ENCODE peak calls at places on chromosomes 1 and 21, in seven cellular contexts. I is bronchial epithelial cell, Z is tibial nerve, V is mesenchymal stem cell, Q is IMR-90, W is SK-N-SH, L is left ventricle myocardium inferior. O is an unnamed sample.

GRCh38 chr1:225998560-225999226 is 450 bp downstream of the SDE2 start:
- DNase-seq in I (peak), Z (no peak), V (peak), Q (peak), W (no peak), L (no peak), O (no peak)

GRCh38 chr1:61162513-61163274 is 80.3 kb downstream of the NFIA start:
- DNase-seq in I (peak), Z (no peak), V (no peak), Q (peak), W (no peak), L (no peak), O (no peak)

GRCh38 chr1:29247874-29248273 is 11.6 kb downstream of the PTPRU start:
- DNase-seq in I (no peak), Z (no peak), V (no peak), Q (no peak), W (no peak), L (no peak), O (no peak)

GRCh38 chr1:89917353-89917752 is 77.6 kb upstream of the ZNF326 start:
- DNase-seq in I (no peak), Z (no peak), V (no peak), Q (no peak), W (no peak), L (no peak), O (no peak)

GRCh38 chr1:183137782-183138181 is 48.3 kb upstream of the LAMC2 start:
- DNase-seq in I (no peak), Z (peak), V (no peak), Q (peak), W (no peak), L (no peak), O (no peak)

GRCh38 chr1:222994506-222995229 is 148.4 kb downstream of the TLR5 start:
- DNase-seq in I (peak), Z (no peak), V (peak), Q (peak), W (no peak), L (no peak), O (no peak)

GRCh38 chr1:172321429-172321828 is 99.1 kb upstream of the C1orf105 start:
- DNase-seq in I (no peak), Z (no peak), V (peak), Q (peak), W (no peak), L (no peak), O (peak)

GRCh38 chr1:212692774-212693644 is 6.6 kb downstream of the BATF3 start:
- DNase-seq in I (peak), Z (no peak), V (no peak), Q (peak), W (no peak), L (no peak), O (no peak)

GRCh38 chr21:37582613-37583012 is 216.0 kb downstream of the DYRK1A start:
- DNase-seq in I (no peak), Z (peak), V (peak), Q (peak), W (peak), L (no peak), O (no peak)

GRCh38 chr21:21612446-21612845 is 614.2 kb downstream of the NCAM2 start:
- DNase-seq in I (peak), Z (no peak), V (peak), Q (peak), W (no peak), L (no peak), O (no peak)

GRCh38 chr1:26862781-26863676 is at the start of gene SFN:
- DNase-seq in I (peak), Z (no peak), V (no peak), Q (no peak), W (no peak), L (no peak), O (no peak)

GRCh38 chr1:2528966-2529750 is 905 bp downstream of the HES5 start:
- DNase-seq in I (no peak), Z (no peak), V (peak), Q (no peak), W (peak), L (no peak), O (no peak)

GRCh38 chr1:76463278-76463677 is 388.7 kb downstream of the ST6GALNAC3 start:
- DNase-seq in I (no peak), Z (no peak), V (no peak), Q (no peak), W (no peak), L (no peak), O (no peak)

GRCh38 chr1:150288822-150289221 is 4.8 kb upstream of the MRPS21 start:
- DNase-seq in I (no peak), Z (no peak), V (no peak), Q (no peak), W (no peak), L (no peak), O (no peak)

GRCh38 chr1:85894651-85895050 is 186.4 kb upstream of the ZNHIT6 start:
- DNase-seq in I (peak), Z (peak), V (peak), Q (peak), W (peak), L (no peak), O (no peak)

GRCh38 chr1:236913371-236914037 is 90.7 kb downstream of the MT1HL1 start:
- DNase-seq in I (peak), Z (no peak), V (no peak), Q (peak), W (no peak), L (no peak), O (no peak)

GRCh38 chr21:30425826-30426225 is at the start of gene KRTAP13-3:
- DNase-seq in I (no peak), Z (no peak), V (no peak), Q (no peak), W (no peak), L (no peak), O (no peak)

GRCh38 chr1:31769720-31770390 is 5.7 kb upstream of the ADGRB2 start:
- DNase-seq in I (no peak), Z (no peak), V (no peak), Q (no peak), W (peak), L (peak), O (no peak)

GRCh38 chr1:178122283-178122682 is 28.4 kb downstream of the RASAL2 start:
- DNase-seq in I (peak), Z (no peak), V (no peak), Q (peak), W (no peak), L (no peak), O (no peak)

GRCh38 chr1:164588388-164589341 is 29.7 kb downstream of the PBX1 start:
- DNase-seq in I (no peak), Z (peak), V (peak), Q (peak), W (peak), L (peak), O (peak)

GRCh38 chr1:241608379-241609033 is 31.7 kb downstream of the CHML start:
- DNase-seq in I (peak), Z (no peak), V (peak), Q (peak), W (no peak), L (no peak), O (no peak)

GRCh38 chr1:59687081-59687480 is 127.7 kb upstream of the HOOK1 start:
- DNase-seq in I (no peak), Z (no peak), V (no peak), Q (no peak), W (no peak), L (no peak), O (no peak)

GRCh38 chr1:107647012-107647411 is 318.0 kb downstream of the VAV3 start:
- DNase-seq in I (no peak), Z (no peak), V (no peak), Q (no peak), W (peak), L (no peak), O (no peak)

GRCh38 chr1:92080128-92080985 is at the start of gene BTBD8:
- DNase-seq in I (peak), Z (peak), V (peak), Q (peak), W (peak), L (peak), O (peak)

GRCh38 chr1:205438213-205439158 is 16.6 kb upstream of the LEMD1 start:
- DNase-seq in I (peak), Z (peak), V (peak), Q (peak), W (peak), L (peak), O (peak)

GRCh38 chr1:9537863-9538668 is 1.2 kb upstream of the SLC25A33 start:
- DNase-seq in I (peak), Z (no peak), V (no peak), Q (no peak), W (no peak), L (no peak), O (no peak)

GRCh38 chr1:1083181-1084027 is 9.3 kb upstream of the RNF223 start:
- DNase-seq in I (no peak), Z (no peak), V (no peak), Q (no peak), W (no peak), L (peak), O (no peak)

GRCh38 chr1:168407832-168408530 is 127.3 kb downstream of the TBX19 start:
- DNase-seq in I (no peak), Z (no peak), V (no peak), Q (no peak), W (no peak), L (no peak), O (no peak)

GRCh38 chr1:50430010-50430405 is 6.8 kb upstream of the DMRTA2 start:
- DNase-seq in I (peak), Z (no peak), V (no peak), Q (no peak), W (no peak), L (no peak), O (no peak)
- H3K4me3 ChIP-seq in I (peak), Z (no peak), V (peak), Q (no peak), W (peak), L (no peak), O (no peak)

GRCh38 chr1:204408074-204408507 is 3.5 kb downstream of the PPP1R15B start:
- DNase-seq in I (peak), Z (peak), V (peak), Q (peak), W (peak), L (peak), O (no peak)

GRCh38 chr1:204407314-204407971 is 4.2 kb downstream of the PPP1R15B start:
- DNase-seq in I (no peak), Z (no peak), V (peak), Q (no peak), W (no peak), L (no peak), O (no peak)

GRCh38 chr1:204406621-204407020 is 5.0 kb downstream of the PPP1R15B start:
- DNase-seq in I (no peak), Z (no peak), V (peak), Q (no peak), W (no peak), L (no peak), O (no peak)

GRCh38 chr1:204404629-204405028 is 7.0 kb downstream of the PPP1R15B start:
- DNase-seq in I (no peak), Z (no peak), V (no peak), Q (no peak), W (no peak), L (no peak), O (no peak)

GRCh38 chr1:204405988-204406387 is 5.6 kb downstream of the PPP1R15B start:
- DNase-seq in I (no peak), Z (no peak), V (peak), Q (no peak), W (no peak), L (no peak), O (no peak)
- H3K4me3 ChIP-seq in I (no peak), Z (no peak), V (peak), Q (no peak), W (peak), L (peak), O (peak)

DNA sequence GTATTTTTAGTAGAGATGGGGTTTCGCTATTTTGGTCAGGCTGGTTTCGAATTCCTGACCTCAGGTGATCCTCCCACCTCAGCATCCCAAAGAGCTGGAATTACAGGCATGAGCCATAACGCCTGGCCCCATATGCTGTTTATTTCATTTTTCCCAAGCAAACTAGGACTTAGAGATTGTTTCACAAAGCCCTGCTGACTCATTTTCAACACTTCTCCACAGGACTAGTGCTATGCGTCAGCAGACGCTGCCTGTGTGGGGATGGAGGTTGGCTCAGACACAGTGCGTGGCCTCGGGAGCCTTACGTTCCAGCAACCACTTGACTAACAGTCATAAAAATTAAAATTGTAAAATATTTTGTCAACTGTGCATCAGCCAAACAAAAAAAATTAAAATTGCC is 22.7 kb downstream of the PKNOX1 start:
- DNase-seq in I (peak), Z (no peak), V (peak), Q (peak), W (no peak), L (peak), O (peak)
- H3K4me3 ChIP-seq in I (no peak), Z (no peak), V (no peak), Q (no peak), W (no peak), L (no peak), O (no peak)

GRCh38 chr1:155062151-155062686 is 1.3 kb upstream of the EFNA4 start:
- DNase-seq in I (no peak), Z (no peak), V (no peak), Q (no peak), W (peak), L (no peak), O (no peak)
- H3K4me3 ChIP-seq in I (no peak), Z (no peak), V (no peak), Q (no peak), W (no peak), L (peak), O (peak)

GRCh38 chr1:156657161-156657970 is 15.4 kb downstream of the BCAN start:
- DNase-seq in I (peak), Z (peak), V (peak), Q (peak), W (peak), L (peak), O (no peak)
- H3K4me3 ChIP-seq in I (no peak), Z (peak), V (peak), Q (no peak), W (peak), L (peak), O (peak)